ENCODE peak calls at places on chromosome 1, in seven cellular contexts. D is lung, R is neural crest cell, J is cardiac fibroblast, X is body of pancreas, S is GM13976, B is H1. Y is an unnamed sample.

GRCh38 chr1:31374511-31375196 is 1.8 kb upstream of the FABP3 start:
- DNase-seq in D (peak), R (no peak), J (peak), X (peak), S (no peak), B (no peak), Y (no peak)

GRCh38 chr1:205791568-205792180 is 16.4 kb upstream of the RAB29 start:
- DNase-seq in D (peak), R (peak), J (peak), X (peak), S (peak), B (no peak), Y (peak)

GRCh38 chr1:107449326-107449725 is 308.5 kb downstream of the NTNG1 start:
- DNase-seq in D (no peak), R (no peak), J (no peak), X (no peak), S (no peak), B (no peak), Y (no peak)

GRCh38 chr1:234589854-234590620 is 19.9 kb downstream of the IRF2BP2 start:
- DNase-seq in D (no peak), R (no peak), J (peak), X (no peak), S (no peak), B (no peak), Y (no peak)

GRCh38 chr1:41378999-41379740 is 17.9 kb downstream of the FOXO6 start:
- DNase-seq in D (no peak), R (no peak), J (no peak), X (peak), S (no peak), B (no peak), Y (no peak)

GRCh38 chr1:76209648-76210047 is 135.1 kb downstream of the ST6GALNAC3 start:
- DNase-seq in D (no peak), R (no peak), J (no peak), X (no peak), S (no peak), B (no peak), Y (no peak)

GRCh38 chr1:236746785-236747184 is 48.3 kb upstream of the MTR start:
- DNase-seq in D (no peak), R (no peak), J (no peak), X (no peak), S (no peak), B (no peak), Y (no peak)

GRCh38 chr1:223628233-223628632 is 37.3 kb downstream of the CAPN8 start:
- DNase-seq in D (peak), R (peak), J (peak), X (peak), S (peak), B (peak), Y (no peak)

GRCh38 chr1:235866207-235866912 is at the start of gene LYST:
- DNase-seq in D (peak), R (peak), J (peak), X (peak), S (peak), B (no peak), Y (peak)

GRCh38 chr1:172320723-172321122 is 99.8 kb upstream of the C1orf105 start:
- DNase-seq in D (no peak), R (no peak), J (peak), X (no peak), S (no peak), B (no peak), Y (no peak)

GRCh38 chr1:159828176-159828575 is 1.5 kb downstream of the SLAMF8 start:
- DNase-seq in D (no peak), R (no peak), J (peak), X (no peak), S (no peak), B (no peak), Y (no peak)

GRCh38 chr1:192669174-192669573 is 33.2 kb downstream of the RGS13 start:
- DNase-seq in D (no peak), R (no peak), J (no peak), X (no peak), S (no peak), B (no peak), Y (no peak)

GRCh38 chr1:66291047-66291864 is 242.7 kb upstream of the SGIP1 start:
- DNase-seq in D (no peak), R (no peak), J (no peak), X (no peak), S (no peak), B (no peak), Y (no peak)

GRCh38 chr1:79079770-79080169 is 73.2 kb upstream of the ADGRL4 start:
- DNase-seq in D (no peak), R (no peak), J (peak), X (no peak), S (no peak), B (peak), Y (no peak)

GRCh38 chr1:15106608-15107007 is 46.9 kb upstream of the TMEM51 start:
- DNase-seq in D (no peak), R (no peak), J (no peak), X (peak), S (no peak), B (no peak), Y (no peak)

GRCh38 chr1:203117611-203118575 is 9.6 kb upstream of the ADORA1 start:
- DNase-seq in D (peak), R (peak), J (peak), X (peak), S (peak), B (peak), Y (no peak)

GRCh38 chr1:48671578-48671977 is 105.1 kb downstream of the BEND5 start:
- DNase-seq in D (no peak), R (no peak), J (peak), X (no peak), S (no peak), B (no peak), Y (no peak)

GRCh38 chr1:114061431-114061830 is 82.2 kb downstream of the OLFML3 start:
- DNase-seq in D (no peak), R (no peak), J (no peak), X (no peak), S (no peak), B (no peak), Y (no peak)

GRCh38 chr1:73359001-73359400 is 839.0 kb downstream of the LRRIQ3 start:
- DNase-seq in D (no peak), R (no peak), J (no peak), X (no peak), S (no peak), B (no peak), Y (no peak)

GRCh38 chr1:201383647-201384405 is 6.3 kb upstream of the TNNT2 start:
- DNase-seq in D (no peak), R (no peak), J (peak), X (no peak), S (no peak), B (no peak), Y (no peak)

GRCh38 chr1:225451840-225452515 is 24.1 kb upstream of the LBR start:
- DNase-seq in D (no peak), R (no peak), J (no peak), X (peak), S (peak), B (no peak), Y (no peak)

GRCh38 chr1:53309802-53310201 is 18.1 kb downstream of the LRP8 start:
- DNase-seq in D (no peak), R (no peak), J (no peak), X (no peak), S (no peak), B (no peak), Y (no peak)

GRCh38 chr1:230976825-230977747 is 1.6 kb downstream of the TTC13 start:
- DNase-seq in D (no peak), R (no peak), J (no peak), X (no peak), S (no peak), B (no peak), Y (no peak)

GRCh38 chr1:198118136-198118535 is 38.7 kb upstream of the NEK7 start:
- DNase-seq in D (peak), R (no peak), J (peak), X (peak), S (no peak), B (no peak), Y (no peak)

GRCh38 chr1:154873321-154873950 is 3.4 kb upstream of the KCNN3 start:
- DNase-seq in D (no peak), R (no peak), J (no peak), X (peak), S (no peak), B (no peak), Y (no peak)

GRCh38 chr1:225653463-225654276 is 747 bp upstream of the ENAH start:
- DNase-seq in D (peak), R (peak), J (peak), X (peak), S (peak), B (no peak), Y (peak)

GRCh38 chr1:165424454-165425283 is 20.3 kb downstream of the RXRG start:
- DNase-seq in D (no peak), R (no peak), J (peak), X (no peak), S (no peak), B (no peak), Y (no peak)

GRCh38 chr1:178506669-178507068 is 6.2 kb upstream of the TEX35 start:
- DNase-seq in D (no peak), R (no peak), J (no peak), X (no peak), S (no peak), B (no peak), Y (no peak)

GRCh38 chr1:214549604-214550338 is 1.6 kb downstream of the PTPN14 start:
- DNase-seq in D (no peak), R (no peak), J (peak), X (no peak), S (no peak), B (no peak), Y (no peak)

GRCh38 chr1:1610796-1611597 is 4.3 kb upstream of the MIB2 start:
- DNase-seq in D (peak), R (no peak), J (peak), X (peak), S (no peak), B (no peak), Y (no peak)

GRCh38 chr1:150288382-150288781 is 5.3 kb upstream of the MRPS21 start:
- DNase-seq in D (no peak), R (no peak), J (no peak), X (no peak), S (no peak), B (no peak), Y (no peak)

GRCh38 chr1:42319128-42319851 is 15.7 kb downstream of the FOXJ3 start:
- DNase-seq in D (no peak), R (no peak), J (peak), X (no peak), S (no peak), B (no peak), Y (no peak)

DNA sequence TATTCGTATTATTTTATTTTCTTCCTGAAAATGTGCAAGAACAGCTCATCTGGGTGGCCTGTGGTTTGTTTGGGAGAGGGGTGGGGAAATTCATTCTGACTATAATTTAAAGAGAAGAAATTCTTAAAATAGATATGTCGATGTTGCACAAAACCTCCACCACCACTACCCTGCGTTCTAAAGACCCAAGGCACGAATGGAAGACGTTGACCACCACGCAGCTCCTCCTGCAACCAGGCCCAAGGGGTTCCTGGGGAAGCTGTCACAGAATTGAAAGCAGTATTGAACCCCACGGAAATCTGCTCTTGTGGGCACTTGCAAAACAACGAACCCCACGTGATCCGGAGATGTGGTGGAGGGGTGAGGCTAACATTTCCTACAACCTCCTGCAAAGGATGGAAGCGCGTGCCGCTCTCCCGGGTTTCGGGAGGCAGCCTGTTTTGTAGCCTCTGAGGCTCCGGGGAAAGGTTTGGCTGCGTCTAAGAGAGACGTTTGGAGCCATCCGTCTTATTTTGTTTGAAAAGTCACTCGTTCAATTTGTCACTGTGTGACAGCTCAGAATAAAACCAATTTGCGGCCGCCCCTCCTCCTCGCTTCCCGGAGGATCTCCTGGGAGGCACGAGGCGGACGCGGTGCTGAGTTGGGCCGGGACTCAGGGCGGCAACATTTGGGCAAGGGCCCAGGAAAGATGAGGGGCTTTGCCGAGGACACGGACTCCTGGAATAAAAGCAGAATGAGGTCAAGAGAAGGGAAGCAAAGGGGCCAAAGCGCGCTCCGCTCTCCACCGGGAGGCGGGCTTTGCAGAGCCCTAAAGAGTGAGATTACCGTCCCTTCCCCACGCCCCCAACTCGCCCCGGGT is 791 bp upstream of the HLX start:
- DNase-seq in D (no peak), R (no peak), J (peak), X (no peak), S (peak), B (no peak), Y (no peak)
- TF ChIP-seq CTCF in D (no peak), R (no peak), J (peak), X (no peak), S (no peak), B (no peak), Y (no peak)

DNA sequence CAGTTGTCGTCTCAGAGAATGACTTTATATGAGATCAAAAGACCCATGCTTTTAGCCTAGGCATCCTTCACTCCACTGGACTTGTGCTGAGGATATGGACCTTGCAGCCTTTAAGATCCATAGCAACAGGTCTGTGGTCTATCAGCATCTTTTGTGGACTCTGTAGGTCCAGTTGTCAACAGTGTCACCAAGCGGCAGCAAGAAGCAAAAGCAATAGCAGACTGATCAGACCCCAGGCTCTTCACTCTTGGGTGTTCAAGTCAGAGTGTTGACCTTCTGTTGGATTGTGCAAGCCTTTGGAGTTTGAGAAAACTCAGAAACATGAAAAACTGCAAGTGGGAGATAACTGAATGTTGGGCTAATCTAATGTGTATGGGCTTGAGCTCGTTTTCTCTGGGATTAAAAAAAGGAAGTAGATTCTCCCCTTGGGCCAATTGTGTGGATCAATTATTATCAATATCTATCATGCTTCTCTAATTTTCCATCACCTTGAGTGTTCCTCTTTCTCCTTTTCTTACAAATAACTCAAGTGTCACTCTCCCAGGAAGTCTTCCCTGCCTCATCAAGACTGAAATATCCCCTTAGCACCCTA is 144.2 kb downstream of the LYPLAL1 start:
- DNase-seq in D (no peak), R (no peak), J (peak), X (no peak), S (peak), B (no peak), Y (no peak)
- TF ChIP-seq CTCF in D (no peak), R (peak), J (peak), X (no peak), S (peak), B (peak), Y (no peak)

GRCh38 chr1:6149597-6149996 is 30.5 kb downstream of the CHD5 start:
- DNase-seq in D (no peak), R (no peak), J (no peak), X (no peak), S (no peak), B (no peak), Y (no peak)

GRCh38 chr1:6151291-6151822 is 28.8 kb downstream of the CHD5 start:
- DNase-seq in D (no peak), R (no peak), J (no peak), X (no peak), S (no peak), B (no peak), Y (no peak)

GRCh38 chr1:6145864-6146410 is 34.2 kb downstream of the CHD5 start:
- DNase-seq in D (no peak), R (no peak), J (no peak), X (no peak), S (no peak), B (no peak), Y (no peak)

GRCh38 chr1:6150006-6150938 is 29.8 kb downstream of the CHD5 start:
- DNase-seq in D (no peak), R (no peak), J (no peak), X (no peak), S (no peak), B (no peak), Y (no peak)

GRCh38 chr1:6148497-6149241 is 31.5 kb downstream of the CHD5 start:
- DNase-seq in D (peak), R (peak), J (peak), X (peak), S (peak), B (peak), Y (peak)
- TF ChIP-seq CTCF in D (no peak), R (no peak), J (no peak), X (no peak), S (no peak), B (no peak), Y (no peak)

GRCh38 chr1:22208265-22208972 is 65.5 kb upstream of the WNT4 start:
- DNase-seq in D (no peak), R (peak), J (no peak), X (no peak), S (no peak), B (no peak), Y (no peak)
- TF ChIP-seq CTCF in D (no peak), R (no peak), J (no peak), X (no peak), S (no peak), B (peak), Y (no peak)

Y was measured in activated B cell treated with CpG ODN at 0.5 μM for 24 hours.